ENCODE peak calls at places on chromosomes 5 and 9, in six cellular contexts. P is GM12891, H is K562, F is HepG2, O is GM12878, K is H1. Q is an unnamed sample.

GRCh38 chr5:115816226-115817042 is at the start of gene CDO1:
- DNase-seq in P (peak; percentile 28), H (no peak), F (no peak), O (no peak), K (peak; percentile 41), Q (peak; percentile 23)

GRCh38 chr9:92986175-92987110 is 39.1 kb downstream of the FGD3 start:
- DNase-seq in P (no peak), H (no peak), F (no peak), O (no peak), K (no peak), Q (no peak)

GRCh38 chr5:134552301-134552700 is 26.8 kb downstream of the JADE2 start:
- DNase-seq in P (no peak), H (no peak), F (no peak), O (no peak), K (no peak), Q (no peak)

GRCh38 chr5:138953370-138954256 is 78.5 kb upstream of the LRRTM2 start:
- DNase-seq in P (peak; percentile 53), H (no peak), F (no peak), O (no peak), K (no peak), Q (no peak)

GRCh38 chr5:64532657-64533056 is 26.8 kb downstream of the RGS7BP start:
- DNase-seq in P (no peak), H (no peak), F (no peak), O (no peak), K (no peak), Q (no peak)

GRCh38 chr5:82306151-82306550 is 28.0 kb upstream of the RPS23 start:
- DNase-seq in P (no peak), H (no peak), F (no peak), O (no peak), K (no peak), Q (no peak)

GRCh38 chr9:108271646-108272349 is 584.0 kb downstream of the ACTL7B start:
- DNase-seq in P (no peak), H (no peak), F (peak; percentile 29), O (no peak), K (no peak), Q (no peak)

GRCh38 chr9:1941989-1942388 is 73.2 kb upstream of the SMARCA2 start:
- DNase-seq in P (no peak), H (no peak), F (no peak), O (no peak), K (no peak), Q (no peak)

GRCh38 chr5:32332971-32333370 is 20.2 kb upstream of the MTMR12 start:
- DNase-seq in P (no peak), H (no peak), F (no peak), O (no peak), K (no peak), Q (no peak)

GRCh38 chr5:57066921-57067914 is 106.6 kb upstream of the GPBP1 start:
- DNase-seq in P (no peak), H (peak; percentile 43), F (no peak), O (no peak), K (no peak), Q (no peak)

GRCh38 chr9:77961541-77961940 is 70.1 kb downstream of the GNAQ start:
- DNase-seq in P (no peak), H (no peak), F (peak; percentile 13), O (no peak), K (no peak), Q (no peak)

GRCh38 chr5:50888754-50889153 is 222.3 kb downstream of the PARP8 start:
- DNase-seq in P (no peak), H (no peak), F (no peak), O (no peak), K (no peak), Q (no peak)

GRCh38 chr9:113976915-113977314 is 100.8 kb downstream of the ZNF618 start:
- DNase-seq in P (no peak), H (no peak), F (no peak), O (no peak), K (no peak), Q (no peak)

GRCh38 chr9:133799716-133800115 is 61.6 kb upstream of the SARDH start:
- DNase-seq in P (no peak), H (no peak), F (no peak), O (no peak), K (no peak), Q (no peak)

DNA sequence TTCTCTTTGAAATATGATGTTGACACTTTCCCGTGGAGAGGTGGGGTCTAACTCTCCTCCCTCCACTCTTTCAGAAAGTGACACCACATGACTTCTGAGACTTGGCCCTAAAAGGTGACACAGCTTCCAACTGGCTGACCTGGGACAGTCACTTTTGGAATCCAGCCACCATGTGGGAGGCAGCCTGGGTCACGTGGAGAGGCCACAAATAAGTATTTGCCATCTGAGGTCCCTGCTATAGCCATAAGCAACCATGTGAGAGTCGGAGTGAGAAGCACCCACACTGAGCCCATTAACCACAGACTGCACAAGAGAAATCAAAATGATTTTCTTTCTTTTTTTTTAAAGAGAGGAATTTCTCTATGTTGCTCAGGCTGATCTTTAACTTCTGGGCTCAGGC is 4.1 kb upstream of the PHYKPL start:
- DNase-seq in P (no peak), H (peak; percentile 39), F (peak; percentile 31), O (no peak), K (no peak), Q (no peak)
- TF ChIP-seq TAF1 in P (no peak), H (no peak), F (no peak), O (no peak), K (no peak), Q (no peak)

GRCh38 chr5:125058185-125058826 is 311.9 kb upstream of the ZNF608 start:
- DNase-seq in P (no peak), H (no peak), F (no peak), O (no peak), K (no peak), Q (no peak)
- TF ChIP-seq POLR2A in P (no peak), H (no peak), F (no peak), O (no peak), K (no peak), Q (no peak)

DNA sequence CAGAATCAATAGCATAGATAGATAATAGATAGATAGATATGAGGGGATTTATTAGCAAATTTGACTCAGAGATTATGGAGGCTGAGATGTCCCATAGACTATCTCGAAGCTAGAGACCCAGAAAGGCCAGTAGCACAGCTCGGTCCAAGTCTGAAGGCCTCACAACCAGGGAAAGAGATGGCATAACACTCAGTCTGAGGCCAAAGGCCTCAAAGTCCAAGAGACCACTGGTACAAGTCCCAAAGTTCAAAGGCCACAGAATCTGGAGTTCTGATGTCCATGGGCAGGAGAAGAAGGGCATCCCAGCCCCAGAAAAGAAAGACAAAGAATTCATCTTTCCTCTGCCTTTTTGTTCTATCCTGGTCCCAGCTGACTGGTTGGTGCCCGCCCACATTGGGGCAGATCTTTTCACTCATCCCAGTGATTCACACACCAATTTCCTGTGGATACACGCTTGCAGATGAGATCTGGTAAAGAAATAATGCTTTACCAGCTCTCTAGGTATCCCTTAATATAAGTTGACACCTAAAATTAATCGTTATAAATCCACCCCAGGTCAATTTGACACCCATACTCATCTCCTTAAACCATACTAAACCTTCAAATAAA is 127.8 kb upstream of the FBN2 start:
- DNase-seq in P (no peak), H (no peak), F (no peak), O (no peak), K (no peak), Q (no peak)
- TF ChIP-seq TAF1 in P (no peak), H (no peak), F (no peak), O (no peak), K (no peak), Q (no peak)

DNA sequence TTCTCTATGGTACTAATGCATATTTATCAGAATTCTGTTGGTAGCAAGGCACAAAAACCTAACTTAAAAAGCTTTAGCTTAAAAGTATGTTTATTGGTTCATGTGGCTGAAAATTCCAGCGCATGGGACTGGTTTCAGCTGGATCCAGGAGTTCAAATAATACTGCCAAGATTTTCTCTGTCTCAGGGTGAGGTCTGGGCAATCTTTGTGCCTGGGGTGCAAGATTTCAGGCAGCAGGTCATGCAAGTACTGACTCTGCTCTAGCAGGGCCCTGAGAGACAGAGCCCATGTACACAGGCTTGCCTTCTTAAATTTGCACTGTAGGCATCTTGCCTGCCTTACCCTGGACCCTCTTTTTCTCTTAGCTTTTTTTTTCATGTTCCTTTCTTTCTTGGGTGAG is 134.2 kb upstream of the GAS1 start:
- DNase-seq in P (no peak), H (no peak), F (no peak), O (no peak), K (no peak), Q (no peak)
- TF ChIP-seq POLR2A in P (no peak), H (no peak), F (no peak), O (no peak), K (no peak), Q (no peak)

GRCh38 chr5:95962785-95963184 is 1.1 kb upstream of the ELL2 start:
- DNase-seq in P (no peak), H (no peak), F (peak; percentile 77), O (no peak), K (no peak), Q (no peak)
- TF ChIP-seq TAF1 in P (no peak), H (no peak), F (no peak), O (no peak), K (no peak), Q (no peak)

DNA sequence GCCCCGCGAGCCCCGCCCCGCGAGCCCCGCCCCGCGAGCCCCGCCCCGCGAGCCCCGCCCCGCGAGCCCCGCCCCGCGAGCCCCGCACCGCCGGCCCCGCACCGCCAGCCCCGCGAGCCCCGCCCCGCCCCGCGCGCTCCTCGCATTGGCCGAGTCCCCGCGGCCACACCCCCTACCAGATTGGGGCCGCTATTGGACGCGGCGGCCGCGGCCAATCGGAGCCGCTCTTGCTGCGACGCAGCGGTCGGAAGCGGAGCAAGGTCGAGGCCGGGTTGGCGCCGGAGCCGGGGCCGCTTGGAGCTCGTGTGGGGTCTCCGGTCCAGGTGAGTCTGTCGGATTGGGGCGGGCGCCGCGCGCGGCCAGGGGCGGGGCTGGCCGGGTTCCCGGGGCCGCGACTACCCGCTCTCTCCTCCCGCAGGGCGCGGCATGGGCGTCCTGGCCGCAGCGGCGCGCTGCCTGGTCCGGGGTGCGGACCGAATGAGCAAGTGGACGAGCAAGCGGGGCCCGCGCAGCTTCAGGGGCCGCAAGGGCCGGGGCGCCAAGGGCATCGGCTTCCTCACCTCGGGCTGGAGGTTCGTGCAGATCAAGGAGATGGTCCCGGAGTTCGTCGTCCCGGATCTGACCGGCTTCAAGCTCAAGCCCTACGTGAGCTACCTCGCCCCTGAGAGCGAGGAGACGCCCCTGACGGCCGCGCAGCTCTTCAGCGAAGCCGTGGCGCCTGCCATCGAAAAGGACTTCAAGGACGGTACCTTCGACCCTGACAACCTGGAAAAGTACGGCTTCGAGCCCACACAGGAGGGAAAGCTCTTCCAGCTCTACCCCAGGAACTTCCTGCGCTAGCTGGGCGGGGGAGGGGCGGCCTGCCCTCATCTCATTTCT is at the start of gene MRPL41:
- DNase-seq in P (peak; percentile 99), H (peak; percentile 94), F (peak; percentile 84), O (peak; percentile 45), K (peak; percentile 70), Q (peak; percentile 98)
- TF ChIP-seq POLR2A in P (peak; percentile 72), H (peak; percentile 81), F (peak; percentile 72), O (peak; percentile 94), K (peak; percentile 67), Q (peak; percentile 81)

GRCh38 chr9:70260606-70261005 is 1.8 kb downstream of the SMC5 start:
- DNase-seq in P (no peak), H (no peak), F (no peak), O (peak; percentile 36), K (no peak), Q (no peak)
- TF ChIP-seq TAF1 in P (no peak), H (no peak), F (no peak), O (no peak), K (no peak), Q (no peak)

Q was measured in GM12892.